ENCODE peak calls at places on chromosomes 6 and 20, in seven cellular contexts. One of them, this sample, is unnamed.

GRCh38 chr6:134003542-134003951 is 48.9 kb downstream of the SLC2A12 start:
- DNase-seq in DND-41: no peak
- DNase-seq in posterior cingulate gyrus: no peak
- DNase-seq in fibroblast of the aortic adventitia: peak
- DNase-seq in skeletal muscle cell: no peak
- DNase-seq in RPMI7951: no peak
- DNase-seq in activated CD4-positive, alpha-beta T cell treated with anti-CD3 and anti-CD28 coated beads for 4 hours: no peak
- DNase-seq in this sample: no peak

GRCh38 chr6:133645000-133645619 is 243.8 kb upstream of the TCF21 start:
- DNase-seq in DND-41: no peak
- DNase-seq in posterior cingulate gyrus: no peak
- DNase-seq in fibroblast of the aortic adventitia: peak
- DNase-seq in skeletal muscle cell: no peak
- DNase-seq in RPMI7951: peak
- DNase-seq in activated CD4-positive, alpha-beta T cell treated with anti-CD3 and anti-CD28 coated beads for 4 hours: no peak
- DNase-seq in this sample: no peak

GRCh38 chr6:155227076-155227475 is 36.7 kb upstream of the CLDN20 start:
- DNase-seq in DND-41: no peak
- DNase-seq in posterior cingulate gyrus: no peak
- DNase-seq in fibroblast of the aortic adventitia: no peak
- DNase-seq in skeletal muscle cell: no peak
- DNase-seq in RPMI7951: no peak
- DNase-seq in activated CD4-positive, alpha-beta T cell treated with anti-CD3 and anti-CD28 coated beads for 4 hours: no peak
- DNase-seq in this sample: no peak

GRCh38 chr6:7165736-7166296 is 58.1 kb downstream of the RREB1 start:
- DNase-seq in DND-41: no peak
- DNase-seq in posterior cingulate gyrus: no peak
- DNase-seq in fibroblast of the aortic adventitia: no peak
- DNase-seq in skeletal muscle cell: no peak
- DNase-seq in RPMI7951: peak
- DNase-seq in activated CD4-positive, alpha-beta T cell treated with anti-CD3 and anti-CD28 coated beads for 4 hours: no peak
- DNase-seq in this sample: no peak

GRCh38 chr6:56757585-56757984 is 114.9 kb upstream of the DST start:
- DNase-seq in DND-41: no peak
- DNase-seq in posterior cingulate gyrus: no peak
- DNase-seq in fibroblast of the aortic adventitia: peak
- DNase-seq in skeletal muscle cell: no peak
- DNase-seq in RPMI7951: peak
- DNase-seq in activated CD4-positive, alpha-beta T cell treated with anti-CD3 and anti-CD28 coated beads for 4 hours: no peak
- DNase-seq in this sample: no peak

GRCh38 chr6:35360349-35361138 is 18.2 kb downstream of the PPARD start:
- DNase-seq in DND-41: no peak
- DNase-seq in posterior cingulate gyrus: peak
- DNase-seq in fibroblast of the aortic adventitia: no peak
- DNase-seq in skeletal muscle cell: no peak
- DNase-seq in RPMI7951: peak
- DNase-seq in activated CD4-positive, alpha-beta T cell treated with anti-CD3 and anti-CD28 coated beads for 4 hours: no peak
- DNase-seq in this sample: no peak

GRCh38 chr6:96499781-96500180 is 21.8 kb upstream of the UFL1 start:
- DNase-seq in DND-41: peak
- DNase-seq in posterior cingulate gyrus: no peak
- DNase-seq in fibroblast of the aortic adventitia: no peak
- DNase-seq in skeletal muscle cell: no peak
- DNase-seq in RPMI7951: no peak
- DNase-seq in activated CD4-positive, alpha-beta T cell treated with anti-CD3 and anti-CD28 coated beads for 4 hours: peak
- DNase-seq in this sample: no peak

GRCh38 chr20:49814057-49814675 is 1.5 kb downstream of the SLC9A8 start:
- DNase-seq in DND-41: no peak
- DNase-seq in posterior cingulate gyrus: no peak
- DNase-seq in fibroblast of the aortic adventitia: no peak
- DNase-seq in skeletal muscle cell: no peak
- DNase-seq in RPMI7951: no peak
- DNase-seq in activated CD4-positive, alpha-beta T cell treated with anti-CD3 and anti-CD28 coated beads for 4 hours: no peak
- DNase-seq in this sample: no peak

GRCh38 chr6:43985329-43985728 is 141.9 kb downstream of the MRPL14 start:
- DNase-seq in DND-41: no peak
- DNase-seq in posterior cingulate gyrus: no peak
- DNase-seq in fibroblast of the aortic adventitia: no peak
- DNase-seq in skeletal muscle cell: no peak
- DNase-seq in RPMI7951: no peak
- DNase-seq in activated CD4-positive, alpha-beta T cell treated with anti-CD3 and anti-CD28 coated beads for 4 hours: no peak
- DNase-seq in this sample: no peak

GRCh38 chr6:71496018-71496800 is 207.6 kb downstream of the OGFRL1 start:
- DNase-seq in DND-41: no peak
- DNase-seq in posterior cingulate gyrus: no peak
- DNase-seq in fibroblast of the aortic adventitia: peak
- DNase-seq in skeletal muscle cell: no peak
- DNase-seq in RPMI7951: peak
- DNase-seq in activated CD4-positive, alpha-beta T cell treated with anti-CD3 and anti-CD28 coated beads for 4 hours: no peak
- DNase-seq in this sample: no peak

GRCh38 chr6:47371875-47372255 is 62.2 kb upstream of the TNFRSF21 start:
- DNase-seq in DND-41: no peak
- DNase-seq in posterior cingulate gyrus: no peak
- DNase-seq in fibroblast of the aortic adventitia: no peak
- DNase-seq in skeletal muscle cell: no peak
- DNase-seq in RPMI7951: no peak
- DNase-seq in activated CD4-positive, alpha-beta T cell treated with anti-CD3 and anti-CD28 coated beads for 4 hours: no peak
- DNase-seq in this sample: no peak

GRCh38 chr6:46221221-46221793 is 50.5 kb upstream of the ENPP5 start:
- DNase-seq in DND-41: no peak
- DNase-seq in posterior cingulate gyrus: no peak
- DNase-seq in fibroblast of the aortic adventitia: peak
- DNase-seq in skeletal muscle cell: no peak
- DNase-seq in RPMI7951: peak
- DNase-seq in activated CD4-positive, alpha-beta T cell treated with anti-CD3 and anti-CD28 coated beads for 4 hours: no peak
- DNase-seq in this sample: no peak

GRCh38 chr6:11607381-11607780 is 69.8 kb downstream of the TMEM170B start:
- DNase-seq in DND-41: no peak
- DNase-seq in posterior cingulate gyrus: peak
- DNase-seq in fibroblast of the aortic adventitia: peak
- DNase-seq in skeletal muscle cell: no peak
- DNase-seq in RPMI7951: no peak
- DNase-seq in activated CD4-positive, alpha-beta T cell treated with anti-CD3 and anti-CD28 coated beads for 4 hours: no peak
- DNase-seq in this sample: no peak

GRCh38 chr6:126127662-126128061 is 141.3 kb downstream of the TRMT11 start:
- DNase-seq in DND-41: no peak
- DNase-seq in posterior cingulate gyrus: no peak
- DNase-seq in fibroblast of the aortic adventitia: peak
- DNase-seq in skeletal muscle cell: no peak
- DNase-seq in RPMI7951: peak
- DNase-seq in activated CD4-positive, alpha-beta T cell treated with anti-CD3 and anti-CD28 coated beads for 4 hours: no peak
- DNase-seq in this sample: no peak

GRCh38 chr6:18390476-18390875 is 3.3 kb downstream of the RNF144B start:
- DNase-seq in DND-41: no peak
- DNase-seq in posterior cingulate gyrus: no peak
- DNase-seq in fibroblast of the aortic adventitia: no peak
- DNase-seq in skeletal muscle cell: no peak
- DNase-seq in RPMI7951: no peak
- DNase-seq in activated CD4-positive, alpha-beta T cell treated with anti-CD3 and anti-CD28 coated beads for 4 hours: no peak
- DNase-seq in this sample: no peak

GRCh38 chr20:45959956-45960630 is 11.9 kb downstream of the ZNF335 start:
- DNase-seq in DND-41: no peak
- DNase-seq in posterior cingulate gyrus: no peak
- DNase-seq in fibroblast of the aortic adventitia: no peak
- DNase-seq in skeletal muscle cell: no peak
- DNase-seq in RPMI7951: no peak
- DNase-seq in activated CD4-positive, alpha-beta T cell treated with anti-CD3 and anti-CD28 coated beads for 4 hours: no peak
- DNase-seq in this sample: peak

GRCh38 chr6:70149209-70149788 is 153.6 kb downstream of the COL9A1 start:
- DNase-seq in DND-41: no peak
- DNase-seq in posterior cingulate gyrus: no peak
- DNase-seq in fibroblast of the aortic adventitia: no peak
- DNase-seq in skeletal muscle cell: no peak
- DNase-seq in RPMI7951: no peak
- DNase-seq in activated CD4-positive, alpha-beta T cell treated with anti-CD3 and anti-CD28 coated beads for 4 hours: no peak
- DNase-seq in this sample: no peak

GRCh38 chr6:39300739-39301138 is 13.5 kb downstream of the KCNK17 start:
- DNase-seq in DND-41: no peak
- DNase-seq in posterior cingulate gyrus: no peak
- DNase-seq in fibroblast of the aortic adventitia: no peak
- DNase-seq in skeletal muscle cell: no peak
- DNase-seq in RPMI7951: no peak
- DNase-seq in activated CD4-positive, alpha-beta T cell treated with anti-CD3 and anti-CD28 coated beads for 4 hours: no peak
- DNase-seq in this sample: no peak

GRCh38 chr6:169070506-169071176 is 183.0 kb downstream of the THBS2 start:
- DNase-seq in DND-41: no peak
- DNase-seq in posterior cingulate gyrus: no peak
- DNase-seq in fibroblast of the aortic adventitia: peak
- DNase-seq in skeletal muscle cell: peak
- DNase-seq in RPMI7951: peak
- DNase-seq in activated CD4-positive, alpha-beta T cell treated with anti-CD3 and anti-CD28 coated beads for 4 hours: no peak
- DNase-seq in this sample: peak

GRCh38 chr6:158767714-158768113 is 51.5 kb downstream of the EZR start:
- DNase-seq in DND-41: no peak
- DNase-seq in posterior cingulate gyrus: no peak
- DNase-seq in fibroblast of the aortic adventitia: no peak
- DNase-seq in skeletal muscle cell: no peak
- DNase-seq in RPMI7951: no peak
- DNase-seq in activated CD4-positive, alpha-beta T cell treated with anti-CD3 and anti-CD28 coated beads for 4 hours: no peak
- DNase-seq in this sample: no peak

GRCh38 chr6:37209461-37210205 is 39.7 kb downstream of the PIM1 start:
- DNase-seq in DND-41: peak
- DNase-seq in posterior cingulate gyrus: no peak
- DNase-seq in fibroblast of the aortic adventitia: no peak
- DNase-seq in skeletal muscle cell: no peak
- DNase-seq in RPMI7951: no peak
- DNase-seq in activated CD4-positive, alpha-beta T cell treated with anti-CD3 and anti-CD28 coated beads for 4 hours: peak
- DNase-seq in this sample: no peak

GRCh38 chr20:46557231-46557956 is 6.9 kb upstream of the OCSTAMP start:
- DNase-seq in DND-41: no peak
- DNase-seq in posterior cingulate gyrus: no peak
- DNase-seq in fibroblast of the aortic adventitia: peak
- DNase-seq in skeletal muscle cell: no peak
- DNase-seq in RPMI7951: peak
- DNase-seq in activated CD4-positive, alpha-beta T cell treated with anti-CD3 and anti-CD28 coated beads for 4 hours: no peak
- DNase-seq in this sample: no peak

This sample was measured in left lung.